ENCODE peak calls at places on chromosomes 6 and 20, in four cellular contexts. N is H1, A is GM12878, V is HepG2. Y is an unnamed sample.
A peak's percentile ranks its signal among the peaks of the same experiment; 100 is the strongest.

GRCh38 chr6:148251286-148251685 is 91.4 kb upstream of the SASH1 start:
- DNase-seq in N (no peak), A (no peak), V (peak; percentile 37), Y (no peak)

GRCh38 chr6:53171605-53172467 is 23.2 kb upstream of the GCM1 start:
- DNase-seq in N (peak; percentile 98), A (peak; percentile 37), V (peak; percentile 76), Y (peak; percentile 80)

GRCh38 chr6:105990151-105990550 is 96.0 kb upstream of the PRDM1 start:
- DNase-seq in N (no peak), A (no peak), V (no peak), Y (no peak)

GRCh38 chr20:50356962-50357782 is 153.0 kb upstream of the PTPN1 start:
- DNase-seq in N (no peak), A (no peak), V (no peak), Y (no peak)

GRCh38 chr6:121531658-121532167 is 96.3 kb downstream of the GJA1 start:
- DNase-seq in N (no peak), A (no peak), V (no peak), Y (no peak)

GRCh38 chr20:38231786-38232130 is 28.8 kb downstream of the KIAA1755 start:
- DNase-seq in N (no peak), A (no peak), V (no peak), Y (no peak)

GRCh38 chr6:111057074-111057752 is 30.1 kb upstream of the SLC16A10 start:
- DNase-seq in N (no peak), A (no peak), V (peak; percentile 32), Y (peak; percentile 48)

GRCh38 chr6:113011803-113012202 is 664.7 kb downstream of the RFPL4B start:
- DNase-seq in N (no peak), A (no peak), V (no peak), Y (no peak)

GRCh38 chr6:166558156-166559025 is 28.1 kb downstream of the RAMACL start:
- DNase-seq in N (no peak), A (no peak), V (no peak), Y (no peak)

GRCh38 chr6:148432405-148433195 is 90.0 kb downstream of the SASH1 start:
- DNase-seq in N (no peak), A (no peak), V (no peak), Y (no peak)

GRCh38 chr6:153131037-153131981 is at the start of gene RGS17:
- DNase-seq in N (peak; percentile 81), A (no peak), V (no peak), Y (peak; percentile 100)

GRCh38 chr20:54350415-54350814 is 125.0 kb upstream of the DOK5 start:
- DNase-seq in N (no peak), A (no peak), V (no peak), Y (no peak)

GRCh38 chr20:50470249-50470858 is 39.8 kb upstream of the PTPN1 start:
- DNase-seq in N (no peak), A (no peak), V (no peak), Y (no peak)

GRCh38 chr20:1465470-1466210 is 1.0 kb downstream of the NSFL1C start:
- DNase-seq in N (peak; percentile 11), A (no peak), V (no peak), Y (no peak)

GRCh38 chr6:155158044-155158843 is 105.6 kb upstream of the CLDN20 start:
- DNase-seq in N (no peak), A (no peak), V (no peak), Y (no peak)

GRCh38 chr6:124436803-124437202 is 525.4 kb upstream of the RNF217 start:
- DNase-seq in N (no peak), A (no peak), V (no peak), Y (no peak)

GRCh38 chr20:37480915-37481314 is 40.1 kb upstream of the NNAT start:
- DNase-seq in N (no peak), A (no peak), V (no peak), Y (no peak)

GRCh38 chr20:62852841-62853240 is 8.8 kb downstream of the TCFL5 start:
- DNase-seq in N (no peak), A (no peak), V (no peak), Y (no peak)

GRCh38 chr6:161417712-161418457 is 144.0 kb upstream of the AGPAT4 start:
- DNase-seq in N (no peak), A (no peak), V (no peak), Y (peak; percentile 49)

GRCh38 chr6:32815115-32815514 is 1.7 kb downstream of the HLA-DOB start:
- DNase-seq in N (no peak), A (no peak), V (no peak), Y (no peak)

GRCh38 chr20:61795669-61796630 is 269.7 kb downstream of the TAF4 start:
- DNase-seq in N (no peak), A (no peak), V (no peak), Y (no peak)

GRCh38 chr6:11711644-11711993 is 67.0 kb downstream of the ADTRP start:
- DNase-seq in N (no peak), A (peak; percentile 67), V (no peak), Y (no peak)

GRCh38 chr20:31967830-31968249 is at the start of gene XKR7:
- DNase-seq in N (peak; percentile 78), A (no peak), V (no peak), Y (peak; percentile 94)

GRCh38 chr20:22503577-22503976 is 80.8 kb downstream of the FOXA2 start:
- DNase-seq in N (no peak), A (no peak), V (no peak), Y (no peak)

GRCh38 chr6:42860031-42860430 is 19.4 kb upstream of the RPL7L1 start:
- DNase-seq in N (no peak), A (no peak), V (no peak), Y (no peak)
- H3K36me3 ChIP-seq in N (peaks cover 44% of the 10 kb centered on the region), A (peaks cover 19% of the 10 kb centered on the region), V (peaks cover 29% of the 10 kb centered on the region), Y (peaks cover 40% of the 10 kb centered on the region)

GRCh38 chr6:46347669-46348068 is 143.6 kb downstream of the RCAN2 start:
- DNase-seq in N (no peak), A (peak; percentile 4), V (no peak), Y (no peak)
- TF ChIP-seq CHD2 in N (no peak), A (no peak), V (no peak), Y (no peak)

DNA sequence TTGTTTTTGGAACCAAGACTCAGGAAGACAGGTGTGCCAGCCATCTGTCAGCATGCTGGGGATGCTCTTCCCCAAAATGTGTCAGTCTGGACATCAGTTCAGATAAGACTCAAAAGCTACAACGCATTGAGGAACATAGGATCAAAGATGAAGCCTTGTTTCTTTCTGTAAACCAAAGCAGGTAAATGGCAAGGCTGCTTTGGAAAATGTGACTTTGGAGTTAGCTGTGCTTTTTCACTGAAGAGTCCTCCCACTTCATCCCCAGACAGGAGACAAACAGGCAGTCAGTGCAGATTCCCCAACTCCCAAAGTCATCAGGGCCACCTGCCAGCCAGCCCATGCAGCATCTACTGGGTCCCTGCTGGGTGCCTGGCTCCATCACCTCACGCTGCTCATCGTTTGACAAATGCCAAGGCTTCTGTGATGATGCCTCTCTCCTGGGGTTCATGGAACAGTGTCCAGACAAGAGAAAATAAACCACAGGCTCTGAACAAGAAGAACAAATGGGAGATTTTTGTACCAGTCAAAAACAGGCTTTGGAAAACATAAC is 205.0 kb upstream of the BTBD3 start:
- DNase-seq in N (no peak), A (no peak), V (no peak), Y (no peak)
- H3K36me3 ChIP-seq in N (no peaks in the 10 kb centered on the region), A (no peaks in the 10 kb centered on the region), V (no peaks in the 10 kb centered on the region), Y (no peaks in the 10 kb centered on the region)

GRCh38 chr6:73200735-73201134 is 24.6 kb downstream of the KHDC1L start:
- DNase-seq in N (no peak), A (no peak), V (no peak), Y (no peak)
- TF ChIP-seq CHD2 in N (no peak), A (no peak), V (no peak), Y (no peak)

DNA sequence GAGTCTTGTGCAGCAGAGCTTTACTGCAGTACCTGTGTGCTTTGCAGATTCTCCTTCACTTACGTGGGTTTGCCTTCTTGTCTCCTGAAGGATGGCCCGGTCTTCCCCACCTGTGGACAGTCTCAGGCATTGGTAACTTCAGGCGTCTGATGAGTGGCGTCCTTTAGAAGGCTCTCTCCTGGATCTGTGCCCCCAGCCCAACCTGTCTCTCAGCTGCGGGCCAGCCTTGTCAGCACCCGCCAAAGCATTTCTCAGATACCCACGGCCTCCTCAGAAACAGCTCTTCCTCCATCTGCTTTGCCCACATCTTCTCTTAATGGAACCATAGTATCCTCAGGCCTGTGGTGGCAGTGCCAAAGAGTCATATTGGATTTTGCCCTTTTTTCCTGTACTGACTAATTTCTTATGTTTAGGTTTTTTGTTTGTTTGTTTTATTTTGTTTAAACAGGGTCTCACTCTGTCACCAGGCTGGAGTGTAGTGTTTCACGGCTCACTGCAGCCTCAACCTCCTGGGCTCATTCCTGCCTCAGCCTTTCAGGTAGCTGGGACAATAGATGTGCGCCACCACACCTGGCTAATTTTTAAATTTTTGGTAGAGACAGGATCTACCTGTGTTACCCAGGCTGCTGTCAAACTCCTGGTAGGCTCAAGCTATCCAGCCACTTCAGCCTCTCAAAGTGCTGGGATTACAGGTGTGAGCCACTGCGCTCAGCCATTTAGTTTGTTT is 96.6 kb downstream of the ARID1B start:
- DNase-seq in N (no peak), A (no peak), V (no peak), Y (no peak)
- H3K36me3 ChIP-seq in N (no peaks in the 10 kb centered on the region), A (peaks cover 4% of the 10 kb centered on the region), V (peaks cover 4% of the 10 kb centered on the region), Y (no peaks in the 10 kb centered on the region)

GRCh38 chr6:41274291-41274690 is 12.2 kb downstream of the TREM1 start:
- DNase-seq in N (no peak), A (no peak), V (no peak), Y (no peak)

GRCh38 chr6:41273699-41274098 is 12.8 kb downstream of the TREM1 start:
- DNase-seq in N (peak; percentile 39), A (no peak), V (no peak), Y (no peak)

GRCh38 chr6:41272591-41273175 is 13.8 kb downstream of the TREM1 start:
- DNase-seq in N (peak; percentile 32), A (no peak), V (no peak), Y (no peak)

GRCh38 chr6:41269716-41270115 is 16.8 kb downstream of the TREM1 start:
- DNase-seq in N (peak; percentile 19), A (no peak), V (no peak), Y (no peak)

GRCh38 chr6:41271901-41272395 is 14.5 kb downstream of the TREM1 start:
- DNase-seq in N (peak; percentile 40), A (no peak), V (no peak), Y (no peak)
- TF ChIP-seq CHD2 in N (no peak), A (no peak), V (no peak), Y (no peak)

DNA sequence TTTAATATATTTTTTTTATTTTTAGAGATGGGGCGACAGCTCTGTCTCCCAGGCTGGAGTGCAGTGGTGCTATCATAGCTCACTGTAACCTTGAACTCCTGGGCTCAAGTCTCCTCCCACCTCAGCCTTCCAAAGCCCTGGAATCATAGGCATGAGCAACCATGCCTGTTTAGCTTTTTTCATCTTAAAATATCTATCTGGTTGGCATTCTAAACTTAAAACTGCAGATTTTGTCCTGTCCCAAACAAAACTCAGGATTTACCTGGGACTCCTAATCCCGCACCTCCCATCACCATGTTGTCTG is 124.7 kb downstream of the SULF2 start:
- DNase-seq in N (no peak), A (no peak), V (peak; percentile 58), Y (no peak)
- H3K36me3 ChIP-seq in N (peaks cover 19% of the 10 kb centered on the region), A (peaks cover 36% of the 10 kb centered on the region), V (peaks cover 5% of the 10 kb centered on the region), Y (peaks cover 55% of the 10 kb centered on the region)

DNA sequence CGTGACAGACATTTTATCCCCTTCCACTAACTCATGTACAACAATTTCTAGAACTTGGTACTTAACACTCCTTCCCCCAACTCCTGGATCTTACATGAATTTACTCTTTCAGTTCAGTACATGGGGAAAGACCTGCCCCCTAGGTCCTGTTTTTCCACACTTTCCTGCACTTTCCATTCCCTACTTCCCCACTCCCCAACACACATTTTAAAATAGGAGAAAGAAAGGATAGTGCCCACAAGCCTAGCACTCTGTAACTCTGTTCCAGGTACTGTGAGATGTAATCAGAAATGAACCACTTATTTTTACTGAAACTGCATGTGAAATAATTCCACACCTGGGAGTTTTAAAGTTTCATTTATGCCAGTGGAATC is 1.4 kb downstream of the ADGRG6 start:
- DNase-seq in N (no peak), A (no peak), V (peak; percentile 35), Y (no peak)
- TF ChIP-seq CHD2 in N (no peak), A (no peak), V (no peak), Y (no peak)